ENCODE peak calls at places on chromosomes 16 and 17, in six cellular contexts. W is transverse colon; P is mesenchymal stem cell; Y is heart right ventricle; I is heart left ventricle; H is CD8-positive, alpha-beta T cell. N is an unnamed sample. For H3K27me3, the result is how much of the 10 kb centered on the place peaks cover.

GRCh38 chr17:1002771-1003555 is 6.0 kb downstream of the TIMM22 start:
- DNase-seq in W (no peak), P (peak), Y (no peak), I (no peak), H (no peak), N (no peak)

GRCh38 chr17:65533056-65533745 is 28.2 kb downstream of the AXIN2 start:
- DNase-seq in W (no peak), P (no peak), Y (no peak), I (no peak), H (no peak), N (no peak)

GRCh38 chr16:13005836-13006235 is 104.4 kb downstream of the SHISA9 start:
- DNase-seq in W (no peak), P (no peak), Y (no peak), I (no peak), H (no peak), N (no peak)

GRCh38 chr16:24540575-24541240 is 1.3 kb downstream of the RBBP6 start:
- DNase-seq in W (no peak), P (peak), Y (no peak), I (no peak), H (no peak), N (peak)

GRCh38 chr17:350706-351435 is 1.7 kb downstream of the RPH3AL start:
- DNase-seq in W (peak), P (peak), Y (peak), I (peak), H (no peak), N (peak)

GRCh38 chr16:77332792-77333191 is 102.0 kb downstream of the ADAMTS18 start:
- DNase-seq in W (no peak), P (no peak), Y (no peak), I (no peak), H (no peak), N (no peak)

GRCh38 chr16:67104845-67105244 is 4.9 kb upstream of the PHAF1 start:
- DNase-seq in W (peak), P (no peak), Y (no peak), I (no peak), H (no peak), N (no peak)

GRCh38 chr17:54867634-54868033 is 33.0 kb upstream of the TOM1L1 start:
- DNase-seq in W (no peak), P (no peak), Y (no peak), I (no peak), H (no peak), N (peak)

GRCh38 chr17:77832180-77832560 is 126.3 kb upstream of the TNRC6C start:
- DNase-seq in W (no peak), P (no peak), Y (no peak), I (no peak), H (no peak), N (no peak)

GRCh38 chr16:180101-180920 is at the start of gene HBQ1:
- DNase-seq in W (no peak), P (peak), Y (peak), I (no peak), H (peak), N (peak)

GRCh38 chr17:56085576-56086267 is 67.6 kb upstream of the ANKFN1 start:
- DNase-seq in W (no peak), P (no peak), Y (no peak), I (no peak), H (no peak), N (no peak)

GRCh38 chr16:12228607-12229499 is 252.3 kb downstream of the SNX29 start:
- DNase-seq in W (peak), P (peak), Y (peak), I (peak), H (no peak), N (peak)

GRCh38 chr16:50616386-50616785 is 64.7 kb downstream of the SNX20 start:
- DNase-seq in W (no peak), P (no peak), Y (no peak), I (no peak), H (no peak), N (no peak)

GRCh38 chr17:5111402-5112204 is at the start of gene ZNF232:
- DNase-seq in W (peak), P (peak), Y (peak), I (peak), H (peak), N (peak)
- H3K27ac ChIP-seq in W (peak), P (peak), Y (peak), I (peak), H (peak), N (peak)

GRCh38 chr17:29505826-29506225 is 61.0 kb downstream of the ABHD15 start:
- DNase-seq in W (no peak), P (no peak), Y (no peak), I (no peak), H (no peak), N (no peak)
- H3K27me3 ChIP-seq in W (under half), P (under half), Y (under half), I (under half), H (under half), N (under half)

GRCh38 chr16:57270221-57271062 is 14.0 kb downstream of the PLLP start:
- DNase-seq in W (no peak), P (no peak), Y (no peak), I (no peak), H (no peak), N (no peak)
- H3K27ac ChIP-seq in W (no peak), P (no peak), Y (no peak), I (no peak), H (no peak), N (no peak)

GRCh38 chr16:10629592-10629963 is 49.2 kb upstream of the EMP2 start:
- DNase-seq in W (no peak), P (no peak), Y (no peak), I (no peak), H (no peak), N (no peak)

GRCh38 chr16:10640934-10641333 is 53.8 kb downstream of the TEKT5 start:
- DNase-seq in W (no peak), P (no peak), Y (no peak), I (no peak), H (no peak), N (no peak)

GRCh38 chr16:10637337-10638037 is 57.1 kb upstream of the EMP2 start:
- DNase-seq in W (no peak), P (no peak), Y (no peak), I (no peak), H (no peak), N (no peak)

GRCh38 chr16:10635367-10636021 is 55.1 kb upstream of the EMP2 start:
- DNase-seq in W (no peak), P (no peak), Y (no peak), I (no peak), H (no peak), N (no peak)
- H3K27me3 ChIP-seq in W (under half), P (under half), Y (under half), I (under half), H (under half), N (under half)

GRCh38 chr17:69415431-69415830 is 934 bp downstream of the MAP2K6 start:
- DNase-seq in W (no peak), P (no peak), Y (no peak), I (no peak), H (no peak), N (no peak)
- H3K27ac ChIP-seq in W (peak), P (no peak), Y (no peak), I (no peak), H (peak), N (no peak)

N was measured in mammary epithelial cell.